ENCODE peak calls at places on chromosomes 13 and 19, in eight cellular contexts. Z, H, R, K, V, X, P and O are unnamed samples.

GRCh38 chr13:98873377-98874028 is 104.4 kb downstream of the DOCK9 start:
- DNase-seq in R (no peak), X (no peak), V (no peak), Z (no peak), H (no peak), P (no peak), K (no peak), O (no peak)

GRCh38 chr13:40483601-40484000 is 182.8 kb downstream of the FOXO1 start:
- DNase-seq in X (no peak), P (no peak), R (no peak), H (no peak), V (peak; percentile 82), Z (no peak), K (no peak), O (no peak)

GRCh38 chr13:112561478-112561877 is 26.5 kb downstream of the TUBGCP3 start:
- DNase-seq in R (no peak), P (no peak), Z (no peak), K (no peak), X (no peak), V (no peak), H (no peak), O (no peak)

GRCh38 chr13:101523732-101524131 is 71.3 kb downstream of the ITGBL1 start:
- DNase-seq in K (no peak), H (no peak), R (no peak), Z (no peak), P (no peak), V (peak; percentile 22), X (no peak), O (no peak)

GRCh38 chr13:98963917-98964316 is 13.9 kb downstream of the DOCK9 start:
- DNase-seq in V (no peak), X (no peak), H (no peak), P (no peak), R (no peak), Z (no peak), K (no peak), O (no peak)

GRCh38 chr13:26095338-26095737 is 43.5 kb upstream of the SHISA2 start:
- DNase-seq in P (no peak), V (no peak), R (no peak), Z (no peak), K (no peak), H (no peak), X (no peak), O (no peak)

GRCh38 chr19:4304509-4305252 is at the start of gene FSD1:
- DNase-seq in H (peak; percentile 32), X (peak; percentile 95), Z (peak; percentile 75), P (peak; percentile 99), R (no peak), V (no peak), K (peak; percentile 71), O (no peak)

GRCh38 chr19:48656840-48657474 is 11.0 kb upstream of the CA11 start:
- DNase-seq in P (no peak), V (no peak), K (peak; percentile 68), H (no peak), X (no peak), R (no peak), Z (no peak), O (no peak)

GRCh38 chr19:19033426-19034203 is at the start of the genes ARMC6 and SUGP2:
- DNase-seq in K (peak; percentile 95), V (peak; percentile 91), P (peak; percentile 99), R (no peak), Z (peak; percentile 95), X (peak; percentile 99), H (peak; percentile 77), O (peak; percentile 60)
- TF ChIP-seq CTCF in K (no peak), V (no peak), P (no peak), R (no peak), Z (no peak), X (no peak), H (no peak), O (no peak)

GRCh38 chr13:24541127-24541475 is 28.5 kb upstream of the PARP4 start:
- DNase-seq in R (no peak), Z (no peak), H (no peak), K (no peak), X (peak; percentile 27), P (no peak), V (no peak), O (no peak)

GRCh38 chr13:24539500-24540165 is 27.1 kb upstream of the PARP4 start:
- DNase-seq in H (no peak), Z (no peak), P (no peak), K (no peak), R (no peak), X (no peak), V (no peak), O (no peak)

GRCh38 chr13:24540236-24541126 is 27.9 kb upstream of the PARP4 start:
- DNase-seq in P (peak; percentile 44), H (no peak), K (peak; percentile 14), V (no peak), Z (no peak), R (no peak), X (no peak), O (no peak)
- TF ChIP-seq CTCF in P (no peak), H (no peak), K (peak; percentile 23), V (peak; percentile 15), Z (no peak), R (no peak), X (no peak), O (peak; percentile 8)

GRCh38 chr13:33931397-33931987 is 113.5 kb downstream of the RFC3 start:
- DNase-seq in P (no peak), X (peak; percentile 22), R (no peak), Z (no peak), K (peak; percentile 79), H (no peak), V (no peak), O (no peak)
- TF ChIP-seq CTCF in P (no peak), X (no peak), R (peak; percentile 44), Z (no peak), K (peak; percentile 62), H (no peak), V (peak; percentile 39), O (peak; percentile 51)

DNA sequence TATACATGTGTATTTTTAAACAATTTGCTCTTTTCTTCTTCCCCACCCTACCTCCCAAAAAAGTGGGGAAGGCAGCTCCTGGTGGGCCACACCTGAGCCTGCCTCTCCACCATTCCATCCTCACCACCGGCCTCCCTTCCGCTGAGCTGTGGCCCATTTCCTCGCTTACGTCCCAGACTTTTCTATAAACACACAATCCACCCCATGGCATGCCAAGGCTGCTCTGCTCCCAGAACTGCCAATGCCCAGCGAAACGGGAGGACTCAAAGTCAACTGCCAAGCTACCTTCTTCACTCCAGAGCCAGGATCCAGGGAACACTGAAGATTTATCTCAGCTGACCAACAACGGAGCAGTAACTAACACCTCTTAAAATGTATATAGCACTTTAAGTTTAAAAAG is 2.8 kb downstream of the N4BP2L1 start:
- DNase-seq in K (no peak), Z (no peak), H (no peak), R (no peak), V (no peak), X (no peak), P (no peak), O (no peak)
- TF ChIP-seq CTCF in K (no peak), Z (no peak), H (no peak), R (no peak), V (no peak), X (no peak), P (no peak), O (no peak)

GRCh38 chr19:41352279-41352608 is 1.5 kb downstream of the TGFB1 start:
- DNase-seq in X (no peak), V (no peak), Z (no peak), P (no peak), K (no peak), R (no peak), H (no peak), O (no peak)

GRCh38 chr19:41355035-41355434 is 1.3 kb upstream of the TGFB1 start:
- DNase-seq in V (no peak), Z (no peak), P (no peak), X (no peak), K (no peak), H (no peak), R (no peak), O (no peak)

GRCh38 chr19:41352609-41353465 is 885 bp downstream of the TGFB1 start:
- DNase-seq in R (no peak), P (peak; percentile 85), K (peak; percentile 73), X (peak; percentile 88), H (peak; percentile 71), Z (peak; percentile 87), V (peak; percentile 75), O (no peak)

GRCh38 chr19:41354343-41354974 is 737 bp upstream of the TGFB1 start:
- DNase-seq in P (no peak), V (peak; percentile 36), K (no peak), R (no peak), X (no peak), H (no peak), Z (no peak), O (no peak)

GRCh38 chr19:41353466-41354342 is at the start of gene TGFB1:
- DNase-seq in R (peak; percentile 85), X (peak; percentile 99), V (peak; percentile 92), P (peak; percentile 98), K (peak; percentile 92), Z (peak; percentile 97), H (peak; percentile 89), O (peak; percentile 84)
- TF ChIP-seq CTCF in R (peak; percentile 92), X (peak; percentile 92), V (peak; percentile 91), P (peak; percentile 88), K (peak; percentile 94), Z (peak; percentile 85), H (peak; percentile 80), O (peak; percentile 91)

GRCh38 chr13:77820431-77821149 is 98.0 kb downstream of the EDNRB start:
- DNase-seq in K (no peak), Z (no peak), H (no peak), P (no peak), X (no peak), V (no peak), R (no peak), O (no peak)
- TF ChIP-seq CTCF in K (no peak), Z (no peak), H (no peak), P (no peak), X (no peak), V (no peak), R (no peak), O (no peak)

GRCh38 chr19:2579678-2580280 is 103.9 kb downstream of the GADD45B start:
- DNase-seq in R (no peak), Z (no peak), K (no peak), H (no peak), X (no peak), V (no peak), P (no peak), O (no peak)
- TF ChIP-seq CTCF in R (peak; percentile 63), Z (peak; percentile 6), K (no peak), H (peak; percentile 15), X (no peak), V (no peak), P (no peak), O (no peak)

GRCh38 chr19:46489445-46490272 is 6.0 kb downstream of the PNMA8B start:
- DNase-seq in H (no peak), P (peak; percentile 48), X (no peak), R (peak; percentile 65), K (peak; percentile 63), Z (no peak), V (peak; percentile 68), O (no peak)
- TF ChIP-seq CTCF in H (no peak), P (peak; percentile 0), X (no peak), R (no peak), K (peak; percentile 41), Z (no peak), V (peak; percentile 18), O (peak; percentile 46)

DNA sequence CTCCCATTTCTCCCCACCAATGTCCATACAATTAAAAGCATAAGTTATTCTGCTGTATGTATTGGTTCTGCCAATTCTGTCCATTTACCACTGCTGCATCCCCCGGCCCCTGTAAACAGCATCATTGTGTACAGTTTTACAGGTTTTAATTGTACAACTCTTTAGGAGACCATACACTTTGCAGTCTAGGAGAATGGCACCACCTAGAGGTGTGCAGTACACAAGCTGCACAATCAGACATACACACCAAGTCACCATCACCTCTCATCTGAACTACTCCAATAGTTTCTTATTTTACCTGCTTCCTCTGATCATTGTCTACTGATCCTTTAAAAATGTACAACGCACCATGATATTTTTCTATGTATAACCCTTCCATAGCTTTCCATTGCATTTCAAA is 855.9 kb upstream of the KLHL1 start:
- DNase-seq in V (no peak), P (no peak), X (no peak), H (no peak), K (no peak), R (no peak), Z (no peak), O (no peak)
- TF ChIP-seq CTCF in V (no peak), P (no peak), X (no peak), H (no peak), K (peak; percentile 24), R (peak; percentile 18), Z (no peak), O (no peak)